ENCODE peak calls at places on chromosomes 7 and 10, in five cellular contexts. T, V, F, E and O are unnamed samples.

GRCh38 chr7:33862946-33863814 is 42.2 kb upstream of the BMPER start:
- DNase-seq in E (no peak), T (no peak), F (no peak), V (no peak), O (no peak)

GRCh38 chr7:74051629-74052410 is 23.8 kb downstream of the ELN start:
- DNase-seq in V (peak), F (no peak), T (no peak), E (peak), O (peak)

GRCh38 chr10:8453587-8453986 is 399.1 kb downstream of the GATA3 start:
- DNase-seq in F (no peak), E (no peak), T (no peak), V (no peak), O (no peak)

GRCh38 chr10:83908506-83908905 is 230.8 kb upstream of the GHITM start:
- DNase-seq in F (peak), T (no peak), V (no peak), E (peak), O (no peak)

GRCh38 chr7:28956608-28957063 is 1.5 kb downstream of the TRIL start:
- DNase-seq in V (peak), F (peak), E (peak), T (peak), O (peak)

GRCh38 chr10:115092555-115093285 is 445 bp upstream of the ATRNL1 start:
- DNase-seq in V (peak), T (peak), E (peak), F (peak), O (peak)

GRCh38 chr7:86966920-86967319 is 92.5 kb downstream of the ELAPOR2 start:
- DNase-seq in V (no peak), E (no peak), T (no peak), F (no peak), O (no peak)

GRCh38 chr10:23370106-23370505 is 25.5 kb upstream of the C10orf67 start:
- DNase-seq in F (no peak), T (peak), E (no peak), V (no peak), O (peak)

GRCh38 chr7:116630932-116631449 is 41.0 kb upstream of the MET start:
- DNase-seq in E (peak), F (no peak), T (peak), V (peak), O (peak)

GRCh38 chr7:102450242-102450641 is 14.4 kb downstream of the ALKBH4 start:
- DNase-seq in T (no peak), V (no peak), E (no peak), F (no peak), O (no peak)

GRCh38 chr7:107659666-107660065 is 962 bp upstream of the SLC26A4 start:
- DNase-seq in T (peak), E (peak), V (no peak), F (no peak), O (peak)

GRCh38 chr10:102869290-102870198 is at the start of gene AS3MT:
- DNase-seq in V (peak), F (peak), E (peak), T (no peak), O (peak)

GRCh38 chr10:97640868-97641811 is 669 bp downstream of the PI4K2A start:
- DNase-seq in E (peak), V (peak), F (peak), T (peak), O (peak)

GRCh38 chr10:100912609-100913469 is at the start of gene SLF2:
- DNase-seq in T (peak), E (peak), V (peak), F (peak), O (peak)

GRCh38 chr10:44180321-44181154 is 204.4 kb downstream of the CXCL12 start:
- DNase-seq in E (peak), F (no peak), V (no peak), T (peak), O (peak)

GRCh38 chr10:62813981-62814380 is 2.2 kb downstream of the EGR2 start:
- DNase-seq in T (no peak), E (no peak), F (no peak), V (no peak), O (no peak)

GRCh38 chr10:75230600-75231038 is 5.1 kb downstream of the COMTD1 start:
- DNase-seq in V (peak), E (peak), F (peak), T (peak), O (peak)

GRCh38 chr10:73577788-73578187 is 13.4 kb downstream of the USP54 start:
- DNase-seq in V (no peak), T (peak), E (peak), F (no peak), O (no peak)

GRCh38 chr10:100807241-100808050 is 62.1 kb downstream of the PAX2 start:
- DNase-seq in E (no peak), T (no peak), V (no peak), F (no peak), O (no peak)

GRCh38 chr10:131889755-131890154 is 11.1 kb upstream of the PPP2R2D start:
- DNase-seq in V (no peak), E (no peak), T (no peak), F (no peak), O (no peak)

GRCh38 chr7:126449621-126450268 is 803.0 kb downstream of the GRM8 start:
- DNase-seq in T (no peak), E (no peak), F (no peak), V (no peak), O (no peak)

GRCh38 chr7:102916426-102916825 is 3.6 kb downstream of the LRRC17 start:
- DNase-seq in F (no peak), V (no peak), T (peak), E (no peak), O (no peak)

GRCh38 chr7:131196808-131197207 is 130.9 kb upstream of the MKLN1 start:
- DNase-seq in V (no peak), T (peak), E (peak), F (peak), O (peak)

GRCh38 chr7:97971990-97972943 is 17.7 kb downstream of the OCM2 start:
- DNase-seq in E (peak), V (peak), F (peak), T (peak), O (peak)

GRCh38 chr7:97973206-97973658 is 16.8 kb downstream of the OCM2 start:
- DNase-seq in T (no peak), E (peak), V (peak), F (no peak), O (peak)

GRCh38 chr7:97971120-97971989 is 18.6 kb downstream of the OCM2 start:
- DNase-seq in F (no peak), E (peak), V (no peak), T (peak), O (peak)
- H2AK5ac ChIP-seq in F (no peak), E (no peak), V (no peak), T (no peak), O (no peak)

DNA sequence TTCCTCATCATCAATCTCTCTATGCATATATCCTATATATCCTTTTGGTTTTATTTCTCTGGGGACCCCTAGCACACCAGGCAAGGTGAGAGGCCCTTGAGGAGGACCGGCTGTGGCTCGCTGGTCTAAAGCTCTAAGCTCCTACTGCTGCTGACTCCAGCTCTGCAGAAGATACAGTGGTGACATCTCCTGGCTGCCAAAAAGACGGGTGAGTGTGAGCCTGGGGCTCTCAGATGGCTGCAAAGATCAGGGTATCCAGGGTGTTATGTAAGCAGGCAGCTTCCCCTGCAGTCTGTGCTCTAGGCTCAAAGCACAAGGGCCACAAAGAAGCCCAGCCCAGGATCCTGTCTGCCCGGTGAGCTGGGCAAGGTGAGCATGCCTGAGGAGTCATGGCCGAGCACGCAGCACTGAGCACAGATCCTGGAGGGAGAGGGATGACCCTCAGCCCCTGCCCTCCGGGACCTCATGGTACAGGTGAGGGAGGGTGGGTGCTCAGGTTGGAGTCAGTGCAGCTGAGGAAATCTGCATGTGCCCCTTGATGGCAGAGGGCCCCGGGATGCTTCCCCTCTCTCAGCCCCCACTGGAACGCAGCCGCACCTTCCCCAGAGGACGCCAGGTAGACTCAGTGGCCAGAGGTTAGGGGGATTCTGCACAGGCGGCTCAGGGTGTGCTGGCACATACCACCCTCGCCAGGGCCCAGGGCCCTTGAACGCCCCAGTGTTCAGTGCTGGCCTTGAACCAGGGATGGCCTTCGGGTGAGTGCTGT is 95.4 kb upstream of the INSIG1 start:
- DNase-seq in E (no peak), T (no peak), F (no peak), V (no peak), O (no peak)
- H3K27ac ChIP-seq in E (no peak), T (no peak), F (no peak), V (no peak), O (no peak)

GRCh38 chr7:12030116-12030515 is 181.0 kb upstream of the TMEM106B start:
- DNase-seq in V (peak), T (peak), E (peak), F (no peak), O (peak)
- H2BK120ac ChIP-seq in V (no peak), T (peak), E (no peak), F (no peak), O (no peak)

GRCh38 chr7:11315687-11316258 is 342.1 kb downstream of the PHF14 start:
- DNase-seq in V (no peak), F (no peak), E (peak), T (no peak), O (no peak)

GRCh38 chr7:11319491-11320274 is 346.0 kb downstream of the PHF14 start:
- DNase-seq in V (no peak), F (no peak), T (no peak), E (no peak), O (peak)

GRCh38 chr7:11317766-11318165 is 344.1 kb downstream of the PHF14 start:
- DNase-seq in T (no peak), V (no peak), F (no peak), E (no peak), O (no peak)

DNA sequence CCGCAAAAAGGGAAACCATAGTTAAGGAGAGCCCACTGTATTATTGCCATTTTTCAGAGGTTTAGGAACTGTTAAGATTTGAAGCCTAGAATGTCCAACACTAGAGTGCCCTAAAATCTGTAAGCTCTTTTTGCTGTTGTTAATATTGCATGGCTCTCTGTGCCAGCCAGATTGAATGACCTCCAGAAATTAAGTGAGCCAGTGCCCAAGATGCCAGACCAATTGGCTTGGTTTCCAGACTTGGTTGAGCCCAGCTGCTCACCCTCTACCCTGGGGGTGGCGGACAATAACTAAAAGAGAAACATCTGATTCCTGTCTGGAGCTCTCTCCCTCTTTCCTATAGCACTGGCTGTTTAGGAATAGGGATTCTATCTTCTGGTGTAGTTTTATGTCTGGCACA is 340.1 kb downstream of the PHF14 start:
- DNase-seq in V (no peak), F (no peak), E (no peak), T (no peak), O (no peak)
- H2AK5ac ChIP-seq in V (no peak), F (no peak), E (no peak), T (no peak), O (no peak)